ENCODE peak calls at places on chromosomes 12 and 14, in four cellular contexts. One of them, this sample, is unnamed.

GRCh38 chr12:60394680-60395079 is 798.9 kb downstream of the SLC16A7 start:
- DNase-seq in K562: no peak
- DNase-seq in HepG2: no peak
- DNase-seq in H1: no peak
- DNase-seq in this sample: no peak

GRCh38 chr14:52987514-52987913 is 36.7 kb upstream of the FERMT2 start:
- DNase-seq in H1: no peak
- DNase-seq in K562: no peak
- DNase-seq in HepG2: no peak
- DNase-seq in this sample: no peak

GRCh38 chr14:69270795-69271708 is 11.1 kb downstream of the GALNT16 start:
- DNase-seq in H1: no peak
- DNase-seq in K562: no peak
- DNase-seq in HepG2: no peak
- DNase-seq in this sample: no peak

GRCh38 chr12:30965613-30965985 is 39.1 kb downstream of the TSPAN11 start:
- DNase-seq in HepG2: peak
- DNase-seq in H1: no peak
- DNase-seq in K562: no peak
- DNase-seq in this sample: no peak

GRCh38 chr12:67968316-67968715 is 20.9 kb upstream of the IFNG-AS1 start:
- DNase-seq in H1: no peak
- DNase-seq in HepG2: no peak
- DNase-seq in K562: no peak
- DNase-seq in this sample: no peak

GRCh38 chr12:87332987-87333761 is 696.0 kb downstream of the C12orf50 start:
- DNase-seq in H1: no peak
- DNase-seq in K562: no peak
- DNase-seq in HepG2: no peak
- DNase-seq in this sample: no peak

GRCh38 chr14:89507926-89508460 is 91.0 kb upstream of the FOXN3 start:
- DNase-seq in H1: no peak
- DNase-seq in K562: no peak
- DNase-seq in HepG2: no peak
- DNase-seq in this sample: no peak

GRCh38 chr12:15808250-15808971 is 19.2 kb upstream of the EPS8 start:
- DNase-seq in H1: no peak
- DNase-seq in K562: no peak
- DNase-seq in HepG2: no peak
- DNase-seq in this sample: no peak

GRCh38 chr14:27427796-27428195 is 830.0 kb upstream of the NOVA1 start:
- DNase-seq in HepG2: no peak
- DNase-seq in H1: no peak
- DNase-seq in K562: no peak
- DNase-seq in this sample: no peak

GRCh38 chr14:71395151-71395604 is 487.9 kb downstream of the PCNX1 start:
- DNase-seq in K562: no peak
- DNase-seq in H1: no peak
- DNase-seq in HepG2: no peak
- DNase-seq in this sample: no peak

GRCh38 chr12:67271976-67272375 is 2.8 kb downstream of the CAND1 start:
- DNase-seq in H1: no peak
- DNase-seq in HepG2: no peak
- DNase-seq in K562: no peak
- DNase-seq in this sample: no peak

GRCh38 chr12:21183721-21184275 is 52.8 kb downstream of the SLCO1B1 start:
- DNase-seq in HepG2: no peak
- DNase-seq in K562: no peak
- DNase-seq in H1: no peak
- DNase-seq in this sample: no peak

GRCh38 chr12:103011974-103012763 is 54.7 kb downstream of the ASCL1 start:
- DNase-seq in H1: no peak
- DNase-seq in K562: no peak
- DNase-seq in HepG2: no peak
- DNase-seq in this sample: no peak
- TF ChIP-seq EP300 in H1: no peak
- TF ChIP-seq EP300 in K562: no peak
- TF ChIP-seq EP300 in HepG2: no peak
- TF ChIP-seq EP300 in this sample: no peak

GRCh38 chr14:62015945-62016344 is 253.7 kb downstream of the SNAPC1 start:
- DNase-seq in HepG2: no peak
- DNase-seq in H1: no peak
- DNase-seq in K562: no peak
- DNase-seq in this sample: no peak
- TF ChIP-seq ATF2 in HepG2: no peak
- TF ChIP-seq ATF2 in H1: no peak
- TF ChIP-seq ATF2 in K562: no peak
- TF ChIP-seq ATF2 in this sample: peak

GRCh38 chr12:92899388-92900001 is 29.6 kb downstream of the EEA1 start:
- DNase-seq in K562: no peak
- DNase-seq in H1: peak
- DNase-seq in HepG2: peak
- DNase-seq in this sample: no peak
- TF ChIP-seq EP300 in K562: no peak
- TF ChIP-seq EP300 in H1: no peak
- TF ChIP-seq EP300 in HepG2: no peak
- TF ChIP-seq EP300 in this sample: no peak

DNA sequence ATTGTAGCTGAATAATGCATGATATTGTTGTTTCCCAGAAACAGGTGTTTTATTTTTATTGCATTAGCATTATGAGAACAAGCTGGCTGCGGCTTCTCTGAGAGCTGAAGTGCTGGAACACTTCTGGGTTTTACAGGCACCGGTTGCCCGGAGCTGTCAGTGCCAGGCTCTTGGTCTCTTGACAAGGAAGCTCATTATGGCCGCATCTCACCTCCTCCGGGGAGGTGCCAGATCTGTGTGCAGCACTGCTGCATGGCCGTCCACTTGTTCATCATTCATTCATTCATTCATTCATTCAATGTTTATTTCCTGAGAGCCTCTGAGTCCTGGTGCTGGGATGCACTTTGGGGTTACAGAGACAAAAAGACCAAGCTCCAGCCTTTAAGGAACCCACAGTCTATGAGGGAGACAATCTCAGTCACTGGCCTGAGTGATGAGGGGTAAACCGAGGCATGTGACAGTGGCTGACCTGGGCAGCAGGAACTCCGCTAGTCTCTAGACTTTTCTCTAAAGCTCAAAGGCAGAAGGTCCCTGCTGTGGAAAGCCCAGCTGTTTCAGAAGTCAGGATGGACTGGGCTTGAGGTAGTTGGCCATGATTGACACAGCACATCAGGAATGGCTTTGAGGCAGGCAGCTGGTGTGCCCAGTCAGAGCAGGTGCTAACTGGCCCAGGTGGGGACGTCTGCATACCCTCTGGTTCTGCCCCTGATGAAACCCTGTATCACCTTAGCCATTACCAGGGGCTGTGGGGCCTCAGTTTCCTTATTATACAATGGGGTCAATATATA is 181.0 kb downstream of the ADGRD1 start:
- DNase-seq in K562: no peak
- DNase-seq in H1: no peak
- DNase-seq in HepG2: no peak
- DNase-seq in this sample: no peak
- TF ChIP-seq ATF2 in K562: no peak
- TF ChIP-seq ATF2 in H1: no peak
- TF ChIP-seq ATF2 in HepG2: no peak
- TF ChIP-seq ATF2 in this sample: no peak